ENCODE peak calls at places on chromosomes 16 and 17, in four cellular contexts. Q is HepG2, Z is GM12878, J is H1. O is an unnamed sample.
A peak's percentile ranks its signal among the peaks of the same experiment; 100 is the strongest.

GRCh38 chr16:4015275-4015990 is 100.8 kb downstream of the ADCY9 start:
- DNase-seq in Q (peak; percentile 91), Z (no peak), J (no peak), O (no peak)

GRCh38 chr16:11630230-11631056 is 37.8 kb upstream of the SNN start:
- DNase-seq in Q (peak; percentile 78), Z (no peak), J (no peak), O (no peak)

GRCh38 chr17:30969989-30970680 is 704 bp upstream of the RNF135 start:
- DNase-seq in Q (no peak), Z (no peak), J (no peak), O (no peak)

GRCh38 chr16:3023415-3023668 is 400 bp downstream of the HCFC1R1 start:
- DNase-seq in Q (no peak), Z (no peak), J (no peak), O (no peak)

GRCh38 chr17:4845128-4845527 is 12.0 kb downstream of the MINK1 start:
- DNase-seq in Q (no peak), Z (no peak), J (no peak), O (no peak)

GRCh38 chr16:50644730-50645129 is 36.4 kb downstream of the SNX20 start:
- DNase-seq in Q (no peak), Z (no peak), J (peak; percentile 31), O (no peak)

GRCh38 chr17:81346090-81346907 is 49.0 kb upstream of the BAHCC1 start:
- DNase-seq in Q (peak; percentile 96), Z (peak; percentile 45), J (no peak), O (peak; percentile 92)

GRCh38 chr17:76512366-76513305 is 11.4 kb upstream of the RHBDF2 start:
- DNase-seq in Q (no peak), Z (no peak), J (no peak), O (no peak)

GRCh38 chr17:42519546-42520444 is 16.2 kb upstream of the NAGLU start:
- DNase-seq in Q (peak; percentile 90), Z (no peak), J (peak; percentile 51), O (peak; percentile 63)

GRCh38 chr17:82615084-82616020 is 32.9 kb downstream of the WDR45B start:
- DNase-seq in Q (peak; percentile 27), Z (no peak), J (no peak), O (no peak)

GRCh38 chr17:31008374-31009035 is 37.7 kb downstream of the RNF135 start:
- DNase-seq in Q (no peak), Z (no peak), J (peak; percentile 9), O (peak; percentile 52)

GRCh38 chr17:61131555-61131954 is 268.1 kb upstream of the TBX2 start:
- DNase-seq in Q (no peak), Z (no peak), J (no peak), O (no peak)

GRCh38 chr16:75068075-75068474 is 48.5 kb downstream of the LDHD start:
- DNase-seq in Q (no peak), Z (no peak), J (no peak), O (no peak)

DNA sequence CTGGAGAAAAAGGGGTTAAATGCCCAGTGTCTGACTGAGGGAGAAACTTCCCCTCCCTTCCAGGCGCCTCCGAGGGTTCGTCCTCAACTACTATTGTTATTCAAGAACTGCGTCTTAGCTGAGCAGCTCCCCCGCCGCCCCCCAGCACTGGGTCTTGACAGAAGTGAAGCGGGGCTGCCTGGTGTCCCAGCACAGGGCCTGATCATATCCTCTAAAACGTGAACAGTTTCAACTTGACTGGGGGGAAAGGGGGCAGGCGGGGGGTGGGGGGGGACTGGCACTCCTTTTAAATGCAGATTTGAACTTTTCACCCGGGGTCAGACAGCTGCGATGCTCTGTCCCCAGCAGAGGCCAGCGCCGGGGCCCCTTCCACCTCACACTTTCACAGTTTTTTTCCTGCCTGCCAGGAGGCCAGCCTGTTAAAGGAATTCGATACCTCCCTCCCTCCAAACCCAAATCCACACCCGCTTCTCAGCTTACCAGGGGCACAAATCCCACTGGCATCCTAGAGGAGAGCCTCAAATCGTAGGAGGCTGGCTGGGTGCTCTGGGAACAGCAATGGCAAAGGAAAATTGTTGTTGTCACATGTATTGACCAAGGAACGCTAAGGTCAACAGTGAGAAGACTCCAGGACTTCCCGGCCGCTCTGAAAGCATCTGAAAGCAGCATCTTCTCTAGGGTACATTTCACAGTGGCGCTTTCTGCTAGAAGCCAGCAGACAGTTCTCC is 14.5 kb downstream of the ZFHX3 start:
- DNase-seq in Q (no peak), Z (no peak), J (no peak), O (peak; percentile 90)
- H3K4me1 ChIP-seq in Q (peaks cover 97% of the 10 kb centered on the region), Z (peaks cover 56% of the 10 kb centered on the region), J (peaks cover 36% of the 10 kb centered on the region), O (peaks cover 16% of the 10 kb centered on the region)

GRCh38 chr16:47732122-47732805 is 271.1 kb downstream of the PHKB start:
- DNase-seq in Q (no peak), Z (no peak), J (peak; percentile 13), O (no peak)

GRCh38 chr16:47729701-47730100 is 268.6 kb downstream of the PHKB start:
- DNase-seq in Q (no peak), Z (no peak), J (no peak), O (no peak)

GRCh38 chr16:47728229-47728628 is 267.1 kb downstream of the PHKB start:
- DNase-seq in Q (no peak), Z (no peak), J (no peak), O (no peak)

GRCh38 chr16:47732806-47733150 is 271.6 kb downstream of the PHKB start:
- DNase-seq in Q (no peak), Z (no peak), J (no peak), O (no peak)

DNA sequence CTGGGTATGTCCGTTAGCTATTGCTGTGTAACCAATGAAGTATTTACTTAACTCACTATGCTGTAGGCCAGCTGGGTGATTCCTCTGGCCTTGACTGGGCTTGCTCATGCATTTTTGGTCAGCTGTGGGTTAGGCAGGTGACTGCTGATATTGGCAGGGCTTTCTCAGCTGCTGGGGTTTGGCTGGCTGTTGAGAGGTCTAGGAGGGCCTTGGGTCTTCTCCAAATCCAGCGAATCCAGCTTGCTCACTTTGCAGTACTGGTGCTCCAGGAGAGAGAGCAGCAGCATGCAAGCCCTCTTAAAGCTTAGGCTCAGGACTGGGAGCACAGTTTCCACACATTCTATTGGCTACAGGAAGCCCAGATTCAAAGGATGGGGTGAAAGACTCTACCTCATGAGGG is 270.1 kb downstream of the PHKB start:
- DNase-seq in Q (peak; percentile 23), Z (no peak), J (no peak), O (no peak)
- TF ChIP-seq SUZ12 in Q (no peak), Z (no peak), J (no peak), O (no peak)

GRCh38 chr17:1379930-1380313 is 20.1 kb downstream of the YWHAE start:
- DNase-seq in Q (no peak), Z (peak; percentile 74), J (no peak), O (no peak)

GRCh38 chr17:1375615-1376014 is 24.4 kb downstream of the YWHAE start:
- DNase-seq in Q (no peak), Z (no peak), J (no peak), O (no peak)

GRCh38 chr17:1376061-1376460 is 24.0 kb downstream of the YWHAE start:
- DNase-seq in Q (no peak), Z (no peak), J (no peak), O (no peak)

GRCh38 chr17:1377334-1377733 is 22.7 kb downstream of the YWHAE start:
- DNase-seq in Q (no peak), Z (no peak), J (no peak), O (no peak)

GRCh38 chr17:1379208-1379929 is 20.7 kb downstream of the YWHAE start:
- DNase-seq in Q (no peak), Z (no peak), J (no peak), O (no peak)
- H3K4me1 ChIP-seq in Q (peaks cover 54% of the 10 kb centered on the region), Z (peaks cover 68% of the 10 kb centered on the region), J (no peaks in the 10 kb centered on the region), O (no peaks in the 10 kb centered on the region)

GRCh38 chr16:608019-608418 is 18.2 kb downstream of the RAB40C start:
- DNase-seq in Q (no peak), Z (no peak), J (no peak), O (no peak)
- TF ChIP-seq SUZ12 in Q (no peak), Z (no peak), J (no peak), O (no peak)

GRCh38 chr17:18318122-18318521 is 3.0 kb downstream of the SMCR8 start:
- DNase-seq in Q (no peak), Z (no peak), J (no peak), O (no peak)

GRCh38 chr17:18321309-18321708 is 6.2 kb downstream of the SMCR8 start:
- DNase-seq in Q (no peak), Z (no peak), J (no peak), O (no peak)

GRCh38 chr17:18320301-18320700 is 5.2 kb downstream of the SMCR8 start:
- DNase-seq in Q (no peak), Z (no peak), J (no peak), O (no peak)

GRCh38 chr17:18318771-18319450 is 3.8 kb downstream of the SMCR8 start:
- DNase-seq in Q (no peak), Z (no peak), J (no peak), O (no peak)

GRCh38 chr17:18319604-18320256 is 4.6 kb downstream of the SMCR8 start:
- DNase-seq in Q (peak; percentile 37), Z (no peak), J (peak; percentile 17), O (no peak)
- H3K4me1 ChIP-seq in Q (peaks cover 53% of the 10 kb centered on the region), Z (peaks cover 22% of the 10 kb centered on the region), J (no peaks in the 10 kb centered on the region), O (peaks cover 12% of the 10 kb centered on the region)